ENCODE peak calls at places on chromosomes 11 and 22, in eight cellular contexts. S is adrenal gland; Q is tibial artery; O is HepG2; Z is CD4-positive, alpha-beta T cell; F is cardiac muscle cell; M is GM23338; X is left lung. B is an unnamed sample. For H3K27me3, the result is how much of the 10 kb centered on the place peaks cover.

GRCh38 chr11:123856444-123856843 is 29.0 kb downstream of the TMEM225 start:
- DNase-seq in F (no peak), O (no peak), Q (no peak), M (no peak), X (no peak), S (no peak), Z (no peak), B (peak)

GRCh38 chr22:39244496-39245129 is at the start of gene PDGFB:
- DNase-seq in F (peak), S (no peak), X (peak), M (peak), O (no peak), Z (no peak), Q (no peak), B (no peak)

GRCh38 chr22:47568700-47569099 is 806.2 kb downstream of the TBC1D22A start:
- DNase-seq in X (no peak), S (no peak), M (no peak), Z (no peak), O (no peak), F (no peak), Q (no peak), B (no peak)

GRCh38 chr22:45608763-45609180 is 62.9 kb upstream of the ATXN10 start:
- DNase-seq in Q (no peak), X (no peak), F (no peak), M (no peak), Z (no peak), S (no peak), O (no peak), B (peak)

GRCh38 chr11:73206751-73207280 is 11.3 kb upstream of the P2RY2 start:
- DNase-seq in F (no peak), S (no peak), M (no peak), O (no peak), Z (no peak), Q (peak), X (no peak), B (no peak)

GRCh38 chr22:38973289-38974169 is 8.6 kb upstream of the APOBEC3B start:
- DNase-seq in S (peak), Q (no peak), F (peak), X (no peak), Z (peak), O (peak), M (peak), B (no peak)

GRCh38 chr11:106418786-106419185 is 341.3 kb downstream of the AASDHPPT start:
- DNase-seq in S (no peak), F (no peak), M (no peak), Z (no peak), X (no peak), O (no peak), Q (no peak), B (no peak)

GRCh38 chr11:20397281-20397680 is 9.8 kb downstream of the PRMT3 start:
- DNase-seq in O (peak), M (peak), S (no peak), Z (no peak), Q (no peak), X (no peak), F (peak), B (peak)

GRCh38 chr22:40220316-40221054 is 42.8 kb downstream of the TNRC6B start:
- DNase-seq in O (no peak), S (no peak), F (no peak), X (no peak), M (no peak), Z (no peak), Q (no peak), B (peak)

GRCh38 chr11:62497132-62497915 is 49.3 kb downstream of the AHNAK start:
- DNase-seq in Q (no peak), S (no peak), F (no peak), X (no peak), O (peak), Z (no peak), M (peak), B (peak)

GRCh38 chr11:75508051-75508561 is 17.6 kb downstream of the GDPD5 start:
- DNase-seq in F (no peak), Q (no peak), X (no peak), Z (peak), S (peak), O (no peak), M (no peak), B (no peak)

GRCh38 chr11:73866586-73866996 is 10.1 kb downstream of the COA4 start:
- DNase-seq in F (no peak), S (peak), M (no peak), Q (no peak), O (peak), X (no peak), Z (no peak), B (peak)

GRCh38 chr11:61378713-61379313 is 13.6 kb upstream of the TMEM216 start:
- DNase-seq in O (peak), Z (no peak), F (no peak), Q (peak), S (peak), X (no peak), M (no peak), B (peak)

GRCh38 chr22:19974233-19974861 is 32.7 kb upstream of the TXNRD2 start:
- DNase-seq in F (peak), Z (no peak), Q (no peak), O (peak), S (peak), M (peak), X (no peak), B (peak)

GRCh38 chr22:26398741-26399153 is 30.3 kb upstream of the ASPHD2 start:
- DNase-seq in M (peak), Q (peak), O (no peak), F (peak), Z (peak), X (peak), S (peak), B (peak)

GRCh38 chr11:73387594-73388021 is 11.4 kb downstream of the RELT start:
- DNase-seq in Q (no peak), F (peak), S (no peak), X (no peak), O (no peak), M (peak), Z (no peak), B (no peak)

GRCh38 chr11:1460396-1460795 is 26.2 kb downstream of the MOB2 start:
- DNase-seq in F (no peak), Z (no peak), S (no peak), X (no peak), Q (peak), M (no peak), O (no peak), B (no peak)

GRCh38 chr11:125949271-125950177 is 3.7 kb downstream of the VSIG10L2 start:
- DNase-seq in S (peak), X (peak), M (no peak), O (no peak), F (no peak), Q (no peak), Z (no peak), B (no peak)

GRCh38 chr11:72493426-72494108 is 59.2 kb upstream of the CLPB start:
- DNase-seq in M (peak), F (no peak), O (no peak), X (no peak), Z (no peak), S (no peak), Q (no peak), B (no peak)

GRCh38 chr22:45678961-45679912 is 7.6 kb downstream of the ATXN10 start:
- DNase-seq in Q (no peak), X (no peak), S (no peak), M (no peak), F (no peak), Z (no peak), O (no peak), B (peak)

GRCh38 chr11:73274722-73275380 is 2.7 kb downstream of the P2RY6 start:
- DNase-seq in S (no peak), X (no peak), O (no peak), Z (no peak), F (no peak), Q (peak), M (no peak), B (no peak)

GRCh38 chr11:20933086-20933485 is 263.7 kb downstream of the NELL1 start:
- DNase-seq in O (no peak), S (no peak), M (no peak), Q (no peak), F (no peak), X (no peak), Z (no peak), B (no peak)

GRCh38 chr11:70079691-70080090 is 1.6 kb downstream of the ANO1 start:
- DNase-seq in S (no peak), F (no peak), O (no peak), M (no peak), X (peak), Z (no peak), Q (peak), B (no peak)

GRCh38 chr11:13384837-13385417 is 78.1 kb downstream of the BTBD10 start:
- DNase-seq in M (peak), F (peak), Q (no peak), O (peak), X (no peak), S (no peak), Z (no peak), B (peak)

GRCh38 chr11:62336949-62337681 is at the start of gene ASRGL1:
- DNase-seq in M (peak), Z (peak), F (peak), S (peak), O (peak), Q (peak), X (peak), B (no peak)

GRCh38 chr11:127035812-127036211 is 35.2 kb upstream of the KIRREL3 start:
- DNase-seq in Q (no peak), Z (no peak), M (no peak), X (no peak), S (no peak), F (no peak), O (no peak), B (no peak)

GRCh38 chr11:118679483-118679882 is at the start of gene TREH:
- DNase-seq in M (no peak), F (no peak), Z (no peak), S (no peak), X (no peak), O (peak), Q (peak), B (no peak)

GRCh38 chr11:34619062-34619516 is 1.8 kb upstream of the EHF start:
- DNase-seq in M (no peak), Z (no peak), Q (no peak), F (no peak), O (no peak), X (no peak), S (no peak), B (no peak)

GRCh38 chr22:49585695-49586243 is 241.9 kb downstream of the BRD1 start:
- DNase-seq in S (no peak), Q (peak), O (no peak), Z (no peak), F (no peak), M (no peak), X (peak), B (no peak)

GRCh38 chr11:30522825-30523224 is 63.3 kb downstream of the MPPED2 start:
- DNase-seq in M (no peak), Z (no peak), S (no peak), Q (no peak), X (no peak), O (no peak), F (no peak), B (no peak)

GRCh38 chr11:32893091-32893946 is 708 bp downstream of the QSER1 start:
- DNase-seq in X (peak), O (peak), F (peak), Q (peak), M (peak), Z (peak), S (peak), B (no peak)

GRCh38 chr11:71184421-71185210 is 67.8 kb downstream of the SHANK2 start:
- DNase-seq in S (no peak), F (no peak), O (no peak), M (no peak), X (no peak), Z (no peak), Q (no peak), B (no peak)

GRCh38 chr11:64048042-64048854 is 12.5 kb downstream of the FLRT1 start:
- DNase-seq in S (no peak), Z (no peak), X (no peak), F (peak), M (no peak), Q (no peak), O (peak), B (no peak)

GRCh38 chr11:129911298-129911697 is 15.9 kb upstream of the NFRKB start:
- DNase-seq in Z (no peak), Q (no peak), F (no peak), O (no peak), X (no peak), M (no peak), S (no peak), B (no peak)

GRCh38 chr11:73564903-73565302 is 33.0 kb downstream of the FAM168A start:
- DNase-seq in M (no peak), Q (no peak), S (no peak), O (no peak), X (no peak), F (no peak), Z (no peak), B (no peak)

GRCh38 chr11:61553373-61554171 is 27.3 kb downstream of the SYT7 start:
- DNase-seq in X (peak), Q (no peak), S (peak), O (no peak), F (peak), M (no peak), Z (no peak), B (no peak)

GRCh38 chr11:71240865-71241691 is 11.3 kb downstream of the SHANK2 start:
- DNase-seq in O (peak), F (no peak), Z (no peak), M (peak), S (peak), Q (no peak), X (no peak), B (peak)

GRCh38 chr22:30031764-30032468 is 48.3 kb upstream of the HORMAD2 start:
- DNase-seq in Z (no peak), F (no peak), X (no peak), M (no peak), O (no peak), Q (no peak), S (no peak), B (no peak)

GRCh38 chr22:17924076-17924475 is 100.3 kb downstream of the MICAL3 start:
- DNase-seq in Z (no peak), M (no peak), X (no peak), F (no peak), Q (no peak), S (peak), O (no peak), B (no peak)

GRCh38 chr22:17922925-17923898 is 101.1 kb downstream of the MICAL3 start:
- DNase-seq in O (no peak), X (no peak), Z (no peak), Q (no peak), S (peak), M (no peak), F (no peak), B (no peak)

GRCh38 chr22:17927062-17927461 is 97.3 kb downstream of the MICAL3 start:
- DNase-seq in X (no peak), O (no peak), Z (no peak), M (no peak), F (no peak), S (no peak), Q (no peak), B (no peak)

GRCh38 chr22:17926516-17926915 is 97.8 kb downstream of the MICAL3 start:
- DNase-seq in M (no peak), O (no peak), F (no peak), Q (no peak), X (no peak), S (no peak), Z (no peak), B (no peak)

DNA sequence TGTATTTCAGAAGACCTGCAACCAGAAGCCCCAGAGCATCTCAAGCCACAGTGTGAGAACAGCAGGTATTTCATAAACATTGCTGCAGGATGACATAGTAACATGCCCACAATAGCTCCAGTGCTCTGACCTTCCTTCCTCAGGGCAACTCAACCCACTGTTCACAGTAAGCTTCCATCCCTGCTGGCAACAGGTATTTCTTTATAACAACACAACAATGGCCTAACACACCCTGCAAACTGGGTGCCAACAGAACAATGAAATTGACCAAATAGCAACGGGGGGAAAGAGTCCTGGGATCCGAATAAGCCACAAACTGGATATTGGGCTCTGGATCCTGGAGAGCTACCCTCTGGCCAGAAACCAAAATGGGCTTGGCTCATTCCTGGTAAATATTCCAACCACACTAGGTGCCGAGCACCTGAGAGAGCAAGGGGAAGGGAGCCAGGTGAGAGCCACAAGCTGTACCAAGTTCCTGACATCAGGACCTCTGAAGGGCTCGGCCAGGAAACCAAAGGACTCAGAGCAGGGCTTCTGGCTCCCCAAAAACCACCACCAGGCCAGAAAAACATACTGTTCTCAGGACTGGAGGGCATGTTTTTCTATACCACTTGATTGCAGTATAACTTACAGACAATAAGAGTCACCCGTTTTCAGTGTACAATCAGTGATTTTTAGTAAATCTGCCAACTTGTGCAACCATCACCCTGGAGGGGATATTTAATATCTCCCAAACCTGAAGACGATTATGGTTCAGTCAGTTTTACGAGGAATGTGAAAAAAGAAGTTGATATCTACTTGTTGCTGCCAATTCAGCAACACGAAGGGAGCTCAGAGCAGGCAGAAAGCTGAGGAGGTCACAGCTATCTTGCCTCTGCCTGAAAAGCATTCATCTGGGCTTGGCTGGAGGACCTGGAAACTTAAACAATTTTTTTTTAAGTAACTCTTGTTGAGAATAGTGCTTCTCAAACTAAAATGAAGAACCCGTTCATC is 99.3 kb downstream of the MICAL3 start:
- DNase-seq in Z (no peak), M (no peak), F (no peak), Q (no peak), O (no peak), S (peak), X (no peak), B (no peak)
- H3K27me3 ChIP-seq in Z (under half), M (under half), F (under half), Q (under half), O (under half), S (under half), X (under half), B (under half)

GRCh38 chr11:26847459-26847858 is 125.6 kb upstream of the SLC5A12 start:
- DNase-seq in F (no peak), Q (peak), M (no peak), Z (no peak), O (no peak), S (no peak), X (no peak), B (no peak)

GRCh38 chr11:26847977-26848376 is 126.1 kb upstream of the SLC5A12 start:
- DNase-seq in Q (no peak), S (no peak), O (no peak), X (no peak), Z (no peak), M (no peak), F (no peak), B (no peak)

GRCh38 chr11:26843539-26843938 is 121.7 kb upstream of the SLC5A12 start:
- DNase-seq in M (no peak), O (no peak), S (no peak), X (no peak), Z (no peak), Q (no peak), F (no peak), B (no peak)

GRCh38 chr11:26844963-26845362 is 123.1 kb upstream of the SLC5A12 start:
- DNase-seq in O (no peak), M (no peak), X (no peak), Z (no peak), Q (no peak), S (no peak), F (no peak), B (no peak)

DNA sequence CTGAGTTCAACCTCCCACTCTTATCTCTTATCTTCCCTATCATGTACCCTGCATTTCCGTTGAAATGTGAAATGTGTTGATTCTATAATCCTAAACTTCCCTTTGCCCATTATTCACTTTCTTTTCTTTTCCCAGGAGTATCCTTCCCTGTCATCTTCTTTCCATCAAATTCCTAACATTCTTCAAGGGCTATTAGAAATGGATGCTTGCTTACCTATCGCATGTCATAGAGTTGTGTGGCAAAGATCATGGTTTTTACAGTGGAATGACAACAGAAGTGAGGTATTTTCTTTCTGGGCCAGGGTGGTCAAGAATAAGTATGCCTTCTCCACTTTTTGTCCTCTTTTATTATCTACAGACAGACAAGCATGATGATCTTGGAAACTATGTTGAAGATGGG is 124.4 kb upstream of the SLC5A12 start:
- DNase-seq in Q (no peak), M (peak), S (no peak), X (no peak), Z (no peak), O (no peak), F (no peak), B (no peak)
- H3K27ac ChIP-seq in Q (peak), M (no peak), S (no peak), X (no peak), Z (no peak), O (no peak), F (no peak), B (no peak)

GRCh38 chr22:42324991-42325710 is 54.7 kb upstream of the TCF20 start:
- DNase-seq in F (no peak), O (no peak), S (no peak), M (no peak), X (no peak), Q (no peak), Z (no peak), B (no peak)

GRCh38 chr22:42327462-42328129 is 57.1 kb upstream of the TCF20 start:
- DNase-seq in Q (no peak), S (no peak), X (no peak), M (no peak), Z (no peak), F (no peak), O (no peak), B (no peak)

GRCh38 chr22:42328130-42328821 is 57.8 kb upstream of the TCF20 start:
- DNase-seq in Z (no peak), Q (no peak), O (no peak), S (no peak), X (no peak), M (no peak), F (no peak), B (no peak)

GRCh38 chr22:42326301-42326700 is 55.8 kb upstream of the TCF20 start:
- DNase-seq in Z (no peak), S (no peak), F (no peak), O (no peak), M (no peak), X (no peak), Q (no peak), B (no peak)

DNA sequence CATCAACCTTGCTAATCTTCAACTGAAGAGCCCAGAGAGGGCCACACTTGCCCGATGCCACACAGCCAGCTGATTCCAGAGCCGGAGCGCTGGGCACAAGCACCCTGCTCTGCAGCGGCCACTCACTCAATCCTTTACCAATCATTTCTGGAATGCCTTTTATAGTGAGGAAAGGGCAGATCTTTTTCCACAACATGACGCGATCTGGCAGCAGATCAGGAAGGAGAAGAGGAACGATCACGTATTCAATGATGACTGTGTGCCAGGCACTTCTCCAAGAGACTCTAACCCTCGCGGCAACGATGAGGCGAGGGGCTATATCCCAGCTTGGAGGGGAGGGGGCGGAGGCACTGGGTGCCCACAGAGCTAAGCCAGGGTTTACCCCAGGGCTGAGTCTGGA is 56.3 kb upstream of the TCF20 start:
- DNase-seq in M (no peak), Q (no peak), O (no peak), Z (no peak), F (no peak), S (no peak), X (no peak), B (no peak)
- H3K27me3 ChIP-seq in M (under half), Q (under half), O (under half), Z (under half), F (under half), S (under half), X (under half), B (under half)

GRCh38 chr22:24142241-24142640 is 39.0 kb upstream of the SUSD2 start:
- DNase-seq in Q (no peak), O (no peak), S (no peak), M (no peak), X (no peak), Z (no peak), F (no peak), B (no peak)
- H3K27ac ChIP-seq in Q (peak), O (no peak), S (no peak), M (no peak), X (no peak), Z (no peak), F (no peak), B (no peak)